ENCODE peak calls at places on chromosome 14, in seven cellular contexts. O is fibroblast of lung, X is K562, I is GM23248, R is HepG2, D is colonic mucosa, U is endothelial cell of umbilical vein. G is an unnamed sample. For H3K4me1, the result is how much of the 10 kb centered on the place peaks cover.

GRCh38 chr14:95623195-95623594 is 63.0 kb upstream of the TCL1B start:
- DNase-seq in O (no peak), X (no peak), I (peak), R (no peak), D (no peak), U (no peak), G (no peak)

GRCh38 chr14:68782091-68782981 is 10.5 kb downstream of the ZFP36L1 start:
- DNase-seq in O (no peak), X (peak), I (no peak), R (no peak), D (no peak), U (no peak), G (peak)

GRCh38 chr14:99996951-99997571 is 68.2 kb upstream of the EVL start:
- DNase-seq in O (no peak), X (no peak), I (peak), R (no peak), D (no peak), U (no peak), G (no peak)

GRCh38 chr14:55302367-55302766 is 31.1 kb downstream of the FBXO34 start:
- DNase-seq in O (no peak), X (no peak), I (no peak), R (no peak), D (no peak), U (no peak), G (no peak)

GRCh38 chr14:91975763-91976162 is 28.3 kb upstream of the FBLN5 start:
- DNase-seq in O (no peak), X (no peak), I (no peak), R (no peak), D (no peak), U (no peak), G (no peak)

GRCh38 chr14:88312262-88312661 is 10.8 kb downstream of the KCNK10 start:
- DNase-seq in O (no peak), X (no peak), I (no peak), R (no peak), D (no peak), U (no peak), G (no peak)

GRCh38 chr14:54703724-54704123 is 136.8 kb downstream of the SAMD4A start:
- DNase-seq in O (no peak), X (no peak), I (no peak), R (no peak), D (no peak), U (no peak), G (no peak)

GRCh38 chr14:75559451-75560187 is 18.8 kb upstream of the FLVCR2 start:
- DNase-seq in O (peak), X (no peak), I (peak), R (no peak), D (no peak), U (no peak), G (no peak)

GRCh38 chr14:27181304-27181703 is 583.5 kb upstream of the NOVA1 start:
- DNase-seq in O (no peak), X (no peak), I (no peak), R (no peak), D (no peak), U (no peak), G (no peak)

GRCh38 chr14:89270439-89271227 is 146.4 kb downstream of the FOXN3 start:
- DNase-seq in O (no peak), X (no peak), I (no peak), R (no peak), D (peak), U (no peak), G (no peak)

GRCh38 chr14:102215522-102216250 is 76.0 kb downstream of the WDR20 start:
- DNase-seq in O (no peak), X (no peak), I (peak), R (no peak), D (no peak), U (no peak), G (no peak)

GRCh38 chr14:101351146-101351545 is 210.1 kb upstream of the DIO3 start:
- DNase-seq in O (no peak), X (no peak), I (no peak), R (no peak), D (no peak), U (no peak), G (peak)

GRCh38 chr14:59354666-59355065 is 110.5 kb downstream of the GPR135 start:
- DNase-seq in O (peak), X (no peak), I (peak), R (no peak), D (no peak), U (no peak), G (no peak)

GRCh38 chr14:20440882-20441281 is 4.9 kb upstream of the KLHL33 start:
- DNase-seq in O (no peak), X (no peak), I (no peak), R (no peak), D (no peak), U (peak), G (no peak)

GRCh38 chr14:85535916-85536834 is 6.2 kb downstream of the FLRT2 start:
- DNase-seq in O (peak), X (no peak), I (peak), R (peak), D (no peak), U (peak), G (peak)

GRCh38 chr14:59133202-59133601 is 55.3 kb upstream of the DAAM1 start:
- DNase-seq in O (peak), X (no peak), I (peak), R (no peak), D (no peak), U (peak), G (no peak)

GRCh38 chr14:100781952-100782351 is 44.0 kb upstream of the MEG3 start:
- DNase-seq in O (no peak), X (no peak), I (no peak), R (no peak), D (no peak), U (no peak), G (no peak)

GRCh38 chr14:100893760-100894159 is 9.8 kb downstream of the RTL1 start:
- DNase-seq in O (no peak), X (no peak), I (no peak), R (no peak), D (no peak), U (no peak), G (no peak)

GRCh38 chr14:64812412-64812811 is 67.3 kb downstream of the SPTB start:
- DNase-seq in O (no peak), X (peak), I (no peak), R (no peak), D (peak), U (no peak), G (peak)

GRCh38 chr14:69093551-69094421 is 59.1 kb downstream of the DCAF5 start:
- DNase-seq in O (peak), X (no peak), I (peak), R (peak), D (no peak), U (peak), G (peak)

GRCh38 chr14:94412671-94413638 is 24.6 kb upstream of the SERPINA1 start:
- DNase-seq in O (no peak), X (no peak), I (no peak), R (peak), D (no peak), U (no peak), G (peak)

GRCh38 chr14:75877884-75878283 is 103.9 kb downstream of the TGFB3 start:
- DNase-seq in O (no peak), X (no peak), I (no peak), R (no peak), D (no peak), U (no peak), G (no peak)

GRCh38 chr14:81472096-81472800 is 61.4 kb downstream of the SEL1L start:
- DNase-seq in O (peak), X (no peak), I (no peak), R (no peak), D (no peak), U (no peak), G (no peak)

GRCh38 chr14:59308706-59309105 is 120.2 kb downstream of the DAAM1 start:
- DNase-seq in O (no peak), X (no peak), I (peak), R (no peak), D (no peak), U (no peak), G (no peak)

GRCh38 chr14:54797556-54797955 is 105.1 kb downstream of the GCH1 start:
- DNase-seq in O (no peak), X (no peak), I (no peak), R (no peak), D (no peak), U (no peak), G (no peak)

GRCh38 chr14:56137842-56138241 is 19.6 kb downstream of the PELI2 start:
- DNase-seq in O (no peak), X (no peak), I (no peak), R (no peak), D (no peak), U (no peak), G (peak)

GRCh38 chr14:33848706-33849454 is 102.0 kb downstream of the EGLN3 start:
- DNase-seq in O (peak), X (peak), I (peak), R (peak), D (peak), U (peak), G (peak)

DNA sequence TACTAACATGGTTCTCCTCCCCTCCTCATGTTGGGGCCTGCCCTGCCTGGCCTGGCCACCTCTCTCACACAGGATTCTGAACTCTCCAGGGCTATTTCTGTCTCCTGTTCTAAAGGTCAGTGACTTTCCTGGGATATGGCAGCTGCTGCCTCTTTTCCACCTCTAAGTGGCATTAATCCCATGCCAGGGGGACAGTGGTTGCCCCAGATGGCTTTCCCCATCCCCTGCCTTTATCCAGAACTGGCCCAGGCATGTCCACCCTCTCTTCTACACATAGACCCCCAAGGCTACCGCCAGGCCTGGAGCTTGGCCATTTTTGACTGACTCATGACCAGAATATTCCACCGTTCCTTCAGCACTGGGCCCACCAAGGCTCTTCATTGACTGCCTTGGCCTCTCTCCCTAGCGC is 90.4 kb downstream of the IRF2BPL start:
- DNase-seq in O (no peak), X (no peak), I (peak), R (no peak), D (no peak), U (no peak), G (no peak)
- H3K9ac ChIP-seq in O (no peak), X (no peak), I (peak), R (no peak), D (no peak), U (no peak), G (no peak)

GRCh38 chr14:36662543-36663403 is 1.1 kb downstream of the PAX9 start:
- DNase-seq in O (no peak), X (peak), I (peak), R (no peak), D (no peak), U (no peak), G (peak)
- H3K27ac ChIP-seq in O (no peak), X (peak), I (no peak), R (no peak), D (no peak), U (no peak), G (no peak)

DNA sequence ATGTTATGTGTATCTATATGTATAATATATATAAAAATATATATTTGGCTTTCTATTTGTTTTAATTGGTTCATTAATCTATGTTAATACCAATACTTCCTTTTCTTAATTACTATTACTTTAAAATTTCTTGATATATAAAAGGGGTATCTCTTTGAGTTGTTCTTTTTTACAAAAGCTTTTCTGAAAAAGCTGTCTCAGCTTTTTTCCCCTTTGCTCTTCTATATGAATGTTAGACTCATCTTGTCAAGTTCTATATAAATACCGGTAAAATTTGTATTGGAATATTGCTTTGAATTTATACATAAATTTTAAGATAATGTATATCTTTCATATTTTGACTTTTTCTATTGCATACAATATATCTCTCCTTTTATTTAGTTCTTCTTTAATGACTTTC is 139.8 kb upstream of the FOXG1 start:
- DNase-seq in O (no peak), X (no peak), I (no peak), R (no peak), D (no peak), U (no peak), G (no peak)
- H3K4me1 ChIP-seq in O (under half), X (under half), I (under half), R (under half), D (under half), U (under half), G (under half)

GRCh38 chr14:98513558-98513957 is 758.4 kb downstream of the BCL11B start:
- DNase-seq in O (no peak), X (no peak), I (no peak), R (no peak), D (no peak), U (no peak), G (no peak)
- H3K9ac ChIP-seq in O (no peak), X (no peak), I (no peak), R (no peak), D (no peak), U (no peak), G (no peak)

GRCh38 chr14:103817595-103817994 is 29.8 kb downstream of the PPP1R13B start:
- DNase-seq in O (no peak), X (no peak), I (no peak), R (no peak), D (no peak), U (no peak), G (no peak)

GRCh38 chr14:103818422-103818821 is 29.0 kb downstream of the PPP1R13B start:
- DNase-seq in O (no peak), X (no peak), I (no peak), R (no peak), D (no peak), U (no peak), G (no peak)

GRCh38 chr14:103815253-103815652 is 32.1 kb downstream of the PPP1R13B start:
- DNase-seq in O (no peak), X (no peak), I (no peak), R (no peak), D (no peak), U (no peak), G (no peak)

GRCh38 chr14:103818870-103819269 is 28.5 kb downstream of the PPP1R13B start:
- DNase-seq in O (no peak), X (no peak), I (no peak), R (no peak), D (no peak), U (no peak), G (no peak)

DNA sequence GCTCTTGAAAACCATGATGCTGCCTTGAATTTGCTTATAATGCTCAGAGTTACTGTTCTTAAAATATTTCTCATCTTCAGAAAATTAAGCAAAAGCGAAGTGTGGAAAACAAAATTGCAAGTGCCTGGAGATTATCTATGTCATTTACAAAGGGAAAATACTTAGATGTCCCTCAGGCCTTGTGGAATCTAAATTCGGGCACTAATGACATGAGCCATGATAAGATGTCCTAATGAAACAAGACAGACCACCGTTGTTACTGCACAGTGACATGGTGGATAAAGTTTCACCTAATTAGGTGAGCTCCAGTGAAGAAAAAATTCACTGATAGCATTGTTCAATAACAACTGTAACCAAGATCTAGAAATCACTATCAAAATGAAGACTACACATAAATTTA is 30.4 kb downstream of the PPP1R13B start:
- DNase-seq in O (no peak), X (no peak), I (no peak), R (no peak), D (no peak), U (no peak), G (no peak)
- H3K27ac ChIP-seq in O (no peak), X (no peak), I (no peak), R (no peak), D (no peak), U (no peak), G (no peak)

GRCh38 chr14:73750161-73750901 is 36.1 kb upstream of the PNMA1 start:
- DNase-seq in O (no peak), X (no peak), I (no peak), R (no peak), D (peak), U (no peak), G (no peak)

GRCh38 chr14:73751157-73751691 is 37.0 kb upstream of the PNMA1 start:
- DNase-seq in O (no peak), X (no peak), I (no peak), R (no peak), D (no peak), U (no peak), G (no peak)

GRCh38 chr14:73747386-73748211 is 33.4 kb upstream of the PNMA1 start:
- DNase-seq in O (no peak), X (no peak), I (no peak), R (no peak), D (no peak), U (no peak), G (no peak)

GRCh38 chr14:73748858-73749357 is 34.7 kb upstream of the PNMA1 start:
- DNase-seq in O (no peak), X (no peak), I (no peak), R (no peak), D (no peak), U (no peak), G (no peak)

GRCh38 chr14:73749706-73750105 is 35.5 kb upstream of the PNMA1 start:
- DNase-seq in O (no peak), X (no peak), I (no peak), R (no peak), D (peak), U (no peak), G (no peak)
- H3K4me1 ChIP-seq in O (half or more), X (half or more), I (under half), R (half or more), D (half or more), U (half or more), G (under half)

GRCh38 chr14:104195854-104196253 is 57.5 kb downstream of the KIF26A start:
- DNase-seq in O (no peak), X (no peak), I (no peak), R (no peak), D (no peak), U (no peak), G (no peak)
- H3K9ac ChIP-seq in O (no peak), X (no peak), I (no peak), R (no peak), D (no peak), U (no peak), G (no peak)

GRCh38 chr14:105028251-105028927 is 7.5 kb upstream of the CDCA4 start:
- DNase-seq in O (no peak), X (no peak), I (peak), R (no peak), D (no peak), U (no peak), G (no peak)
- H3K27ac ChIP-seq in O (no peak), X (no peak), I (peak), R (no peak), D (no peak), U (no peak), G (no peak)

DNA sequence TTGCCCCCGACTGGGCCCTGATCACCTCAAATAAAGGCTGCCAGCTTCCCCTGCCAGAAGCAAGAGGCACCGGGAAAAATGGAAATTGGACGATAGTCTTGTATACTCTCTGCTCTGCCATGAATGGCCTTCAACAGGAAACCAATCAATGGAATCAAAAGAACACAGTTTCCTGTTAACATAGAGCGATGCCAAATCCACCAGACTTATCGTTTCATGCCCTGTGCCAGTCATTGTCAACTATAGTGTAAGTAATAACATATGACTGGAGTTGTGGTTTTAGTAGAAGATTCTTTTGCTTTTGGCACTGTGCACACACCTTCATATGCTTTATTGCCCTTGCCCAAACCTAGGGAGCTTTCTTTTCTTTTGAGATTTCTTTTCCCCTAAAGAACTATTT is 97.7 kb downstream of the TMEM30B start:
- DNase-seq in O (no peak), X (no peak), I (peak), R (no peak), D (no peak), U (peak), G (no peak)
- H3K4me1 ChIP-seq in O (under half), X (under half), I (under half), R (under half), D (under half), U (half or more), G (under half)